ENCODE peak calls at places on chromosomes 7 and 10, in six cellular contexts. One of them, this sample, is unnamed.
A peak's percentile ranks its signal among the peaks of the same experiment; 100 is the strongest.

GRCh38 chr10:57696641-57697040 is 571.1 kb downstream of the IPMK start:
- DNase-seq in brain microvascular endothelial cell: peak; percentile 69
- DNase-seq in astrocyte: peak; percentile 84
- DNase-seq in IMR-90: peak; percentile 82
- DNase-seq in fibroblast of lung: peak; percentile 89
- DNase-seq in activated B cell treated with CpG ODN at 0.5 μM for 24 hours: no peak
- DNase-seq in this sample: no peak

GRCh38 chr7:4725014-4725951 is 43.2 kb downstream of the FOXK1 start:
- DNase-seq in IMR-90: peak; percentile 95
- DNase-seq in astrocyte: peak; percentile 92
- DNase-seq in brain microvascular endothelial cell: peak; percentile 95
- DNase-seq in activated B cell treated with CpG ODN at 0.5 μM for 24 hours: peak; percentile 39
- DNase-seq in fibroblast of lung: peak; percentile 96
- DNase-seq in this sample: no peak

GRCh38 chr10:86004310-86004709 is 362.3 kb downstream of the GRID1 start:
- DNase-seq in activated B cell treated with CpG ODN at 0.5 μM for 24 hours: no peak
- DNase-seq in fibroblast of lung: no peak
- DNase-seq in astrocyte: no peak
- DNase-seq in IMR-90: no peak
- DNase-seq in brain microvascular endothelial cell: no peak
- DNase-seq in this sample: no peak

GRCh38 chr10:86971146-86971991 is 3.1 kb downstream of the ADIRF start:
- DNase-seq in astrocyte: peak; percentile 69
- DNase-seq in fibroblast of lung: peak; percentile 89
- DNase-seq in IMR-90: peak; percentile 85
- DNase-seq in brain microvascular endothelial cell: peak; percentile 27
- DNase-seq in activated B cell treated with CpG ODN at 0.5 μM for 24 hours: peak; percentile 91
- DNase-seq in this sample: peak; percentile 80

GRCh38 chr10:119818889-119819270 is 53.8 kb downstream of the MCMBP start:
- DNase-seq in fibroblast of lung: peak; percentile 15
- DNase-seq in activated B cell treated with CpG ODN at 0.5 μM for 24 hours: no peak
- DNase-seq in astrocyte: no peak
- DNase-seq in brain microvascular endothelial cell: no peak
- DNase-seq in IMR-90: no peak
- DNase-seq in this sample: no peak

GRCh38 chr7:80770675-80771081 is 132.2 kb downstream of the CD36 start:
- DNase-seq in IMR-90: no peak
- DNase-seq in activated B cell treated with CpG ODN at 0.5 μM for 24 hours: no peak
- DNase-seq in brain microvascular endothelial cell: no peak
- DNase-seq in astrocyte: peak; percentile 36
- DNase-seq in fibroblast of lung: no peak
- DNase-seq in this sample: no peak

GRCh38 chr7:158371856-158372255 is 215.8 kb downstream of the PTPRN2 start:
- DNase-seq in activated B cell treated with CpG ODN at 0.5 μM for 24 hours: no peak
- DNase-seq in astrocyte: no peak
- DNase-seq in fibroblast of lung: no peak
- DNase-seq in IMR-90: no peak
- DNase-seq in brain microvascular endothelial cell: no peak
- DNase-seq in this sample: no peak

GRCh38 chr7:156802214-156802613 is 90.8 kb downstream of the LMBR1 start:
- DNase-seq in astrocyte: no peak
- DNase-seq in IMR-90: no peak
- DNase-seq in fibroblast of lung: peak; percentile 9
- DNase-seq in brain microvascular endothelial cell: no peak
- DNase-seq in activated B cell treated with CpG ODN at 0.5 μM for 24 hours: no peak
- DNase-seq in this sample: no peak

GRCh38 chr10:46525824-46526681 is 30.4 kb downstream of the GPRIN2 start:
- DNase-seq in IMR-90: peak; percentile 30
- DNase-seq in fibroblast of lung: peak; percentile 35
- DNase-seq in brain microvascular endothelial cell: no peak
- DNase-seq in astrocyte: peak; percentile 43
- DNase-seq in activated B cell treated with CpG ODN at 0.5 μM for 24 hours: no peak
- DNase-seq in this sample: peak; percentile 18

GRCh38 chr10:12835709-12836108 is 165.8 kb downstream of the CCDC3 start:
- DNase-seq in activated B cell treated with CpG ODN at 0.5 μM for 24 hours: no peak
- DNase-seq in astrocyte: peak; percentile 81
- DNase-seq in brain microvascular endothelial cell: peak; percentile 50
- DNase-seq in fibroblast of lung: no peak
- DNase-seq in IMR-90: peak; percentile 71
- DNase-seq in this sample: no peak

GRCh38 chr10:29784175-29784773 is 149.5 kb upstream of the SVIL start:
- DNase-seq in brain microvascular endothelial cell: peak; percentile 98
- DNase-seq in IMR-90: peak; percentile 100
- DNase-seq in astrocyte: peak; percentile 100
- DNase-seq in fibroblast of lung: peak; percentile 100
- DNase-seq in activated B cell treated with CpG ODN at 0.5 μM for 24 hours: no peak
- DNase-seq in this sample: no peak

GRCh38 chr7:128410092-128410665 is 397 bp upstream of the IMPDH1 start:
- DNase-seq in IMR-90: peak; percentile 81
- DNase-seq in activated B cell treated with CpG ODN at 0.5 μM for 24 hours: peak; percentile 45
- DNase-seq in astrocyte: peak; percentile 80
- DNase-seq in brain microvascular endothelial cell: peak; percentile 78
- DNase-seq in fibroblast of lung: peak; percentile 81
- DNase-seq in this sample: peak; percentile 33

GRCh38 chr10:77834540-77834939 is 92.0 kb downstream of the DLG5 start:
- DNase-seq in IMR-90: no peak
- DNase-seq in brain microvascular endothelial cell: no peak
- DNase-seq in activated B cell treated with CpG ODN at 0.5 μM for 24 hours: no peak
- DNase-seq in fibroblast of lung: no peak
- DNase-seq in astrocyte: no peak
- DNase-seq in this sample: no peak

GRCh38 chr10:51244308-51244707 is 170.0 kb downstream of the PRKG1 start:
- DNase-seq in fibroblast of lung: no peak
- DNase-seq in activated B cell treated with CpG ODN at 0.5 μM for 24 hours: no peak
- DNase-seq in IMR-90: no peak
- DNase-seq in astrocyte: peak; percentile 12
- DNase-seq in brain microvascular endothelial cell: no peak
- DNase-seq in this sample: no peak

GRCh38 chr10:26445411-26446031 is 7.4 kb downstream of the APBB1IP start:
- DNase-seq in fibroblast of lung: no peak
- DNase-seq in activated B cell treated with CpG ODN at 0.5 μM for 24 hours: no peak
- DNase-seq in IMR-90: no peak
- DNase-seq in astrocyte: no peak
- DNase-seq in brain microvascular endothelial cell: no peak
- DNase-seq in this sample: no peak
- TF ChIP-seq CTCF in fibroblast of lung: no peak
- TF ChIP-seq CTCF in activated B cell treated with CpG ODN at 0.5 μM for 24 hours: no peak
- TF ChIP-seq CTCF in IMR-90: no peak
- TF ChIP-seq CTCF in astrocyte: no peak
- TF ChIP-seq CTCF in brain microvascular endothelial cell: peak; percentile 21
- TF ChIP-seq CTCF in this sample: no peak

GRCh38 chr7:16655394-16655793 is 9.4 kb downstream of the BZW2 start:
- DNase-seq in IMR-90: no peak
- DNase-seq in activated B cell treated with CpG ODN at 0.5 μM for 24 hours: no peak
- DNase-seq in brain microvascular endothelial cell: no peak
- DNase-seq in astrocyte: no peak
- DNase-seq in fibroblast of lung: no peak
- DNase-seq in this sample: no peak

GRCh38 chr7:16661924-16662323 is 15.9 kb downstream of the BZW2 start:
- DNase-seq in IMR-90: no peak
- DNase-seq in fibroblast of lung: no peak
- DNase-seq in brain microvascular endothelial cell: no peak
- DNase-seq in astrocyte: no peak
- DNase-seq in activated B cell treated with CpG ODN at 0.5 μM for 24 hours: no peak
- DNase-seq in this sample: no peak

GRCh38 chr7:16660702-16661464 is 14.9 kb downstream of the BZW2 start:
- DNase-seq in fibroblast of lung: peak; percentile 61
- DNase-seq in IMR-90: peak; percentile 86
- DNase-seq in brain microvascular endothelial cell: no peak
- DNase-seq in activated B cell treated with CpG ODN at 0.5 μM for 24 hours: no peak
- DNase-seq in astrocyte: peak; percentile 71
- DNase-seq in this sample: no peak

GRCh38 chr7:16652888-16653287 is 6.9 kb downstream of the BZW2 start:
- DNase-seq in activated B cell treated with CpG ODN at 0.5 μM for 24 hours: no peak
- DNase-seq in IMR-90: no peak
- DNase-seq in brain microvascular endothelial cell: no peak
- DNase-seq in fibroblast of lung: no peak
- DNase-seq in astrocyte: no peak
- DNase-seq in this sample: no peak

GRCh38 chr7:16657656-16658279 is 11.8 kb downstream of the BZW2 start:
- DNase-seq in activated B cell treated with CpG ODN at 0.5 μM for 24 hours: no peak
- DNase-seq in astrocyte: peak; percentile 76
- DNase-seq in IMR-90: peak; percentile 94
- DNase-seq in fibroblast of lung: peak; percentile 91
- DNase-seq in brain microvascular endothelial cell: peak; percentile 81
- DNase-seq in this sample: no peak
- TF ChIP-seq CTCF in activated B cell treated with CpG ODN at 0.5 μM for 24 hours: no peak
- TF ChIP-seq CTCF in astrocyte: peak; percentile 14
- TF ChIP-seq CTCF in IMR-90: peak; percentile 42
- TF ChIP-seq CTCF in fibroblast of lung: peak; percentile 39
- TF ChIP-seq CTCF in brain microvascular endothelial cell: peak; percentile 59
- TF ChIP-seq CTCF in this sample: no peak

DNA sequence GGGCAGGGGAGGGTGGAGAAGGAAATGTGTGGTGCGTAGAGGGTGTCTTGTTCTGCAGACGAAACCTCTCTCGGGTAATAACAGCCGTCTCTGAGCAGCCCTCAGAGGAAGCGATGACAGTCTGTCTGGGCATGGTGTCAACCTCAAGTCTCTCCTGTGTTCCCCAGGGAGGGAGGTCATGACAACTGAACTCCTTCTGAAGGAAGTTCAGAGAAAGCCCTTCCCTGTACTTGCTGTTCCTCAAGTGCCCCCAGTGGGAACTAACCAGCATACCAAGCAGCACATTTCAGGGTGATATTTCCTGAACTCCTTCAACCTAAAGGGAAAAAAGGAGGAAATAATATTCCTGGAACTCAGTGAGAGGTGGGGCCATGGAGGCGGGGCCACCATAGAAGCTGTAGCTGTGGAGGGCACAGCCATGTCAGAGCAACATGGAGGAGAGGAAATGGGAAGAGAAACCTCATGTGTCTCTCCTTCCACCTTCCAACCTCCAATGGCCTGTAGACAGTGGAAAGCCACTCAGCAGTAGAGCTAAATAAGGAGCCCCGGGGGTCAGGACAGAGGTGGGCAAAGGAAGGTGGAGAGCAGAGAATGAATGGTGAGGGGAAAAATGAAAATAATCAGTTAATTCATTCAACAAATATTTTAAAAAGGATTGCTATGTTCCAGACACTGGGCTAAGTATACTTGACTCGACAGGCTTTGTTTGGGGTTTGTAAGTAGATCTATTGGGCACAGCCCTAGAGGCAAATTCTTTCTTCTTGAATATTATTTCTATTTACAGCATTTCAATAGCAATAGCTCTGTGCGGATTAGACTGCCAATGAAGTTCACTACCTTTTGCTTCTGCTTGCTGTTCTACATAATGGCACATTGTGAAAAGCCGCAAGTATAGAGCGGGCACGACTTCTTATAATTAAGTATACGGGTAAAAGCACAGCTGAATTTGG is 61.0 kb upstream of the AOAH start:
- DNase-seq in activated B cell treated with CpG ODN at 0.5 μM for 24 hours: peak; percentile 32
- DNase-seq in astrocyte: no peak
- DNase-seq in fibroblast of lung: no peak
- DNase-seq in brain microvascular endothelial cell: no peak
- DNase-seq in IMR-90: no peak
- DNase-seq in this sample: no peak
- TF ChIP-seq CTCF in activated B cell treated with CpG ODN at 0.5 μM for 24 hours: no peak
- TF ChIP-seq CTCF in astrocyte: no peak
- TF ChIP-seq CTCF in fibroblast of lung: no peak
- TF ChIP-seq CTCF in brain microvascular endothelial cell: no peak
- TF ChIP-seq CTCF in IMR-90: no peak
- TF ChIP-seq CTCF in this sample: no peak

GRCh38 chr7:141674201-141674671 is 27.7 kb downstream of the DENND11 start:
- DNase-seq in brain microvascular endothelial cell: peak; percentile 48
- DNase-seq in astrocyte: peak; percentile 81
- DNase-seq in activated B cell treated with CpG ODN at 0.5 μM for 24 hours: no peak
- DNase-seq in IMR-90: no peak
- DNase-seq in fibroblast of lung: no peak
- DNase-seq in this sample: no peak

GRCh38 chr7:141675431-141676210 is 26.3 kb downstream of the DENND11 start:
- DNase-seq in brain microvascular endothelial cell: no peak
- DNase-seq in fibroblast of lung: no peak
- DNase-seq in activated B cell treated with CpG ODN at 0.5 μM for 24 hours: no peak
- DNase-seq in astrocyte: peak; percentile 18
- DNase-seq in IMR-90: no peak
- DNase-seq in this sample: no peak

GRCh38 chr7:141671705-141672496 is 30.1 kb downstream of the DENND11 start:
- DNase-seq in brain microvascular endothelial cell: no peak
- DNase-seq in fibroblast of lung: no peak
- DNase-seq in activated B cell treated with CpG ODN at 0.5 μM for 24 hours: no peak
- DNase-seq in IMR-90: no peak
- DNase-seq in astrocyte: no peak
- DNase-seq in this sample: no peak

GRCh38 chr7:141676618-141677017 is 25.3 kb downstream of the DENND11 start:
- DNase-seq in activated B cell treated with CpG ODN at 0.5 μM for 24 hours: no peak
- DNase-seq in fibroblast of lung: no peak
- DNase-seq in brain microvascular endothelial cell: no peak
- DNase-seq in astrocyte: peak; percentile 77
- DNase-seq in IMR-90: no peak
- DNase-seq in this sample: no peak

GRCh38 chr7:141674702-141675101 is 27.3 kb downstream of the DENND11 start:
- DNase-seq in fibroblast of lung: no peak
- DNase-seq in astrocyte: no peak
- DNase-seq in IMR-90: no peak
- DNase-seq in brain microvascular endothelial cell: no peak
- DNase-seq in activated B cell treated with CpG ODN at 0.5 μM for 24 hours: no peak
- DNase-seq in this sample: no peak
- TF ChIP-seq CTCF in fibroblast of lung: peak; percentile 38
- TF ChIP-seq CTCF in astrocyte: peak; percentile 37
- TF ChIP-seq CTCF in IMR-90: peak; percentile 11
- TF ChIP-seq CTCF in brain microvascular endothelial cell: peak; percentile 78
- TF ChIP-seq CTCF in activated B cell treated with CpG ODN at 0.5 μM for 24 hours: no peak
- TF ChIP-seq CTCF in this sample: no peak